ENCODE peak calls at places on chromosomes 4 and X, in four cellular contexts. Z, U, M and Q are unnamed samples.

GRCh38 chr4:142817442-142817841 is 28.7 kb downstream of the INPP4B start:
- DNase-seq in Z (no peak), U (no peak), M (no peak), Q (peak)

GRCh38 chrX:80246273-80246672 is 174.0 kb upstream of the TENT5D start:
- DNase-seq in Z (peak), U (no peak), M (no peak), Q (no peak)

GRCh38 chrX:3712080-3712869 is 1.2 kb downstream of the PRKX start:
- DNase-seq in Z (no peak), U (no peak), M (no peak), Q (no peak)

GRCh38 chrX:38220024-38220935 is at the start of gene SRPX:
- DNase-seq in Z (peak), U (peak), M (no peak), Q (peak)

GRCh38 chr4:152633118-152633517 is 46.7 kb downstream of the TMEM154 start:
- DNase-seq in Z (peak), U (no peak), M (no peak), Q (no peak)

GRCh38 chrX:85903692-85904471 is 143.5 kb downstream of the CHM start:
- DNase-seq in Z (no peak), U (no peak), M (no peak), Q (no peak)

GRCh38 chr4:188403272-188403671 is 264.0 kb downstream of the TRIML1 start:
- DNase-seq in Z (peak), U (no peak), M (no peak), Q (no peak)

GRCh38 chr4:112411781-112412281 is 104.1 kb downstream of the NEUROG2 start:
- DNase-seq in Z (no peak), U (no peak), M (peak), Q (no peak)

GRCh38 chrX:120794525-120794975 is 81.1 kb downstream of the CT47B1 start:
- DNase-seq in Z (no peak), U (no peak), M (no peak), Q (no peak)

GRCh38 chr4:23945521-23946017 is 55.7 kb upstream of the PPARGC1A start:
- DNase-seq in Z (no peak), U (no peak), M (no peak), Q (no peak)

GRCh38 chr4:80173387-80173786 is 23.9 kb upstream of the PRDM8 start:
- DNase-seq in Z (no peak), U (no peak), M (no peak), Q (no peak)

GRCh38 chrX:10582945-10583344 is 37.4 kb downstream of the MID1 start:
- DNase-seq in Z (no peak), U (no peak), M (no peak), Q (no peak)

GRCh38 chrX:19926095-19926494 is 38.7 kb upstream of the SH3KBP1 start:
- DNase-seq in Z (no peak), U (no peak), M (no peak), Q (no peak)

GRCh38 chr4:80956421-80956820 is 74.1 kb upstream of the BMP3 start:
- DNase-seq in Z (no peak), U (no peak), M (no peak), Q (no peak)

GRCh38 chr4:38757945-38758344 is 24.8 kb downstream of the TLR10 start:
- DNase-seq in Z (no peak), U (peak), M (peak), Q (peak)

GRCh38 chr4:185726931-185727330 is 85.1 kb downstream of the SORBS2 start:
- DNase-seq in Z (no peak), U (no peak), M (no peak), Q (no peak)

GRCh38 chr4:1298461-1298860 is 8.8 kb downstream of the MAEA start:
- DNase-seq in Z (no peak), U (no peak), M (no peak), Q (no peak)
- H2AFZ ChIP-seq in Z (no peak), U (no peak), M (no peak), Q (no peak)

DNA sequence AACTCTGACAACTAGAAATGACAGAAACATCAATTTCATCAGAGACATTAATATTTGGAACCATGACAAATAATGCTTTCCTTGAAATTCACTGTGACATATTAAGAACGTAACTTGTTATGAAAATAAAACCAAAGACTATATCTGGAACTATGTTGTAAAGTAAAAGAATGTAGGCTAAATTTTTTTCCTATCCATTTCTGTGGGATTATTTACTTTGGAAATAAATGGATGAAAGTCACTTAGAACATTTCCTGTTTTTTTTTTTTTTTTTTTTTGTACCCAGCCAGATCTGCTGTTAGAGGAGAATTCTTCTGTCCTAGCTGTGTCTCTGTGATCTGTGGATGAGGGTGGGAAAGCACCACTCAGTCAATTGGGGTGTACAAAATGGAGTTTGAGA is 255.9 kb downstream of the SPRY1 start:
- DNase-seq in Z (no peak), U (no peak), M (no peak), Q (no peak)
- TF ChIP-seq RAD21 in Z (no peak), U (no peak), M (no peak), Q (no peak)

GRCh38 chrX:75784689-75785491 is at the start of gene MAGEE2:
- DNase-seq in Z (peak), U (no peak), M (no peak), Q (no peak)
- H2AFZ ChIP-seq in Z (no peak), U (peak), M (no peak), Q (no peak)

GRCh38 chr4:7124643-7125442 is 57.0 kb upstream of the GRPEL1 start:
- DNase-seq in Z (no peak), U (no peak), M (no peak), Q (no peak)
- TF ChIP-seq RAD21 in Z (no peak), U (no peak), M (peak), Q (no peak)

GRCh38 chr4:73728091-73728741 is 12.2 kb upstream of the CXCL8 start:
- DNase-seq in Z (no peak), U (no peak), M (no peak), Q (no peak)
- H2AFZ ChIP-seq in Z (no peak), U (peak), M (no peak), Q (no peak)

DNA sequence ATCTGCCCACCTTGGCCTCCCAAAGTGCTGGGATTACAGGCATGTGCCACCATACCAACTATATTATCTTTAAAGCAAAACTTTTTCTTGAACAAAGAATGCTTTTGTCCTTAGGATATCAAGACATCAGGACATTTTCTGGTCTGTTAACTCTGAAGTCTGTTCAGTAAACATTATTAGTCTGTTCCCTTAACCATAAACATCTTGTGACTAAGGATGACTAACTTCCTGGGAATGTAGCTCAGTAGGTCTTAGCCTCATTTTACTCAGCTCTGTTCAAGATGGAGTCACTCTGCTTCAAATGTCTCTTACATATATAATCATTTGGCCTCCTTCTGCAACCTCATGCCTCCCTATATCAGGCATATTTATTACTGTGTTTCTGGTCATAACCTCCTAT is 122.9 kb downstream of the UBE2NL start:
- DNase-seq in Z (no peak), U (no peak), M (no peak), Q (no peak)
- TF ChIP-seq RAD21 in Z (no peak), U (no peak), M (no peak), Q (no peak)

DNA sequence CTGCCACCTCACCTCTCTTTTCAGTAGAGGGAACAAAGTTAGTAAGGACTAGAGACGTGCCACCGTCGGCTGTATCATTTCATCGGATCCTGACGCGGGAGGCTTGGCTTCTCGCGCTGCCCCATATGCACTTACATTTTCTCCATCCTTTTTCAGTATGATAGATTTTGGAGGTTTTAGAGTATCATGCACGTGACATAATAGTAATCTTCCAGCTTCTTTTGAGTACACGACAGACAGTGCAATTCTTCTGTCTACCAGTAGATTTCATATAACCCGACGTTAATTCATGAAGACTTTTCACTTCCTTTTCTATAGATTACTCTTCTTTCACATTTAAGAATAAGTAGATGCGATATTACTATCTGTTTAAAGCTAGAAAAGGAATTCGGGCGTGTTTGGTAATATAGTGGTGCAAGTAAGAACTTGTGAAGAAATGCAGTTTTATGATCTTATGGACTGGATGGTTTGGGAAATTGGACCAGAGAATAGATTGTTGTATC is 995 bp downstream of the CDS1 start:
- DNase-seq in Z (peak), U (no peak), M (no peak), Q (no peak)
- H2AFZ ChIP-seq in Z (peak), U (peak), M (peak), Q (no peak)

DNA sequence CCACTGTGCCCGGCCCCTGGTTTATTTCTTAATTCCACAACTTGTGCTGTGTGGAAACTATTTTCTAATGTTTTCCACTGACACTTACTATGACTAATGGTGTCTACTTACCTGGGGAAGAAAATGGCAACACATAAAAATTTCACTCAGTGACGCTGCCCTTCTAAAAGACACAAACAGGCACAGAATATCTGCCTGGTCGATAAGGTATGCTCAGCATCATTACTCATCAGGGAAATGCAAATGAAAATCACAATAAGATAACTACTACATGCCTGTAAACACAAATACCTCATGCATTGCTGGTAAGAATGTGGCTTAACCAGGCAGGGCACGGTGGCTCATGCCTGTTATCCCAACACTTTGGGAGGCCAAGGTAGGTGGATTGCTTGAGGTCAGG is 61.6 kb downstream of the UBE2K start:
- DNase-seq in Z (no peak), U (no peak), M (no peak), Q (no peak)
- TF ChIP-seq RAD21 in Z (no peak), U (no peak), M (no peak), Q (no peak)

DNA sequence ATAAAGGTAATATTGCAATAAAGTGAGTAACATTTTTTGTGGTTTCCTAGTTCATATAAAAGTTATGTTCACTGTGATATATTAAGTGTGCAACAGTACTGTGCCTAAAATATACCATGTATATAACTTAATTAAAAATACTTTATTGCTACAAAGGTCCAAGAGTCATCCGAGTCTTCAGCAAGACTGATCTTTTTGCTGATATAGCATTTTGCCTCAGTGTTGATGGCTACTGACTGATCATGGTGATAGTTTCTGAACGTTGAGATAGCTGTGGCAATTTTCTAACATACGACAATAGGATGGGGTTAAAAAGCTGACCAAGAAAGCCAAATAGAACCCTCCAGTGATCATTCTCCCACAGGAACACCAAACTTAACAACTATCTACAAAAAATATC is 1302.7 kb downstream of the TECRL start:
- DNase-seq in Z (no peak), U (no peak), M (no peak), Q (no peak)
- H2AFZ ChIP-seq in Z (no peak), U (no peak), M (no peak), Q (no peak)